ENCODE peak calls at places on chromosomes 16 and 17, in nine cellular contexts. One of them, this sample, is unnamed.
A peak's percentile ranks its signal among the peaks of the same experiment; 100 is the strongest.

GRCh38 chr16:10859020-10859419 is 18.0 kb upstream of the CIITA start:
- DNase-seq in heart left ventricle: no peak
- DNase-seq in lung: no peak
- DNase-seq in thoracic aorta: no peak
- DNase-seq in ovary: no peak
- DNase-seq in fibroblast of lung: no peak
- DNase-seq in BE2C: no peak
- DNase-seq in MM.1S: no peak
- DNase-seq in HFF-Myc: no peak
- DNase-seq in this sample: no peak

GRCh38 chr16:30473231-30474061 is 904 bp downstream of the ITGAL start:
- DNase-seq in heart left ventricle: no peak
- DNase-seq in lung: no peak
- DNase-seq in thoracic aorta: no peak
- DNase-seq in ovary: no peak
- DNase-seq in fibroblast of lung: no peak
- DNase-seq in BE2C: no peak
- DNase-seq in MM.1S: no peak
- DNase-seq in HFF-Myc: no peak
- DNase-seq in this sample: no peak

GRCh38 chr17:83196973-83197880 is 117.8 kb downstream of the METRNL start:
- DNase-seq in heart left ventricle: peak; percentile 25
- DNase-seq in lung: no peak
- DNase-seq in thoracic aorta: peak; percentile 1
- DNase-seq in ovary: no peak
- DNase-seq in fibroblast of lung: no peak
- DNase-seq in BE2C: peak; percentile 3
- DNase-seq in MM.1S: no peak
- DNase-seq in HFF-Myc: no peak
- DNase-seq in this sample: peak; percentile 92

GRCh38 chr16:86252596-86252995 is 257.7 kb upstream of the FOXF1 start:
- DNase-seq in heart left ventricle: no peak
- DNase-seq in lung: no peak
- DNase-seq in thoracic aorta: no peak
- DNase-seq in ovary: no peak
- DNase-seq in fibroblast of lung: peak; percentile 48
- DNase-seq in BE2C: peak; percentile 58
- DNase-seq in MM.1S: no peak
- DNase-seq in HFF-Myc: no peak
- DNase-seq in this sample: peak; percentile 25

GRCh38 chr16:22348296-22348695 is 26.1 kb downstream of the CDR2 start:
- DNase-seq in heart left ventricle: no peak
- DNase-seq in lung: no peak
- DNase-seq in thoracic aorta: no peak
- DNase-seq in ovary: no peak
- DNase-seq in fibroblast of lung: no peak
- DNase-seq in BE2C: no peak
- DNase-seq in MM.1S: no peak
- DNase-seq in HFF-Myc: no peak
- DNase-seq in this sample: no peak

GRCh38 chr17:29342148-29342765 is 47.9 kb upstream of the TAOK1 start:
- DNase-seq in heart left ventricle: no peak
- DNase-seq in lung: no peak
- DNase-seq in thoracic aorta: no peak
- DNase-seq in ovary: no peak
- DNase-seq in fibroblast of lung: no peak
- DNase-seq in BE2C: no peak
- DNase-seq in MM.1S: no peak
- DNase-seq in HFF-Myc: no peak
- DNase-seq in this sample: no peak

GRCh38 chr16:30628628-30629342 is 18.6 kb upstream of the ZNF689 start:
- DNase-seq in heart left ventricle: peak; percentile 86
- DNase-seq in lung: peak; percentile 89
- DNase-seq in thoracic aorta: peak; percentile 55
- DNase-seq in ovary: peak; percentile 86
- DNase-seq in fibroblast of lung: peak; percentile 81
- DNase-seq in BE2C: peak; percentile 87
- DNase-seq in MM.1S: peak; percentile 80
- DNase-seq in HFF-Myc: peak; percentile 63
- DNase-seq in this sample: peak; percentile 66

GRCh38 chr16:8581923-8582580 is 8.3 kb downstream of the TMEM114 start:
- DNase-seq in heart left ventricle: no peak
- DNase-seq in lung: no peak
- DNase-seq in thoracic aorta: no peak
- DNase-seq in ovary: no peak
- DNase-seq in fibroblast of lung: no peak
- DNase-seq in BE2C: no peak
- DNase-seq in MM.1S: peak; percentile 68
- DNase-seq in HFF-Myc: no peak
- DNase-seq in this sample: no peak

GRCh38 chr17:43661699-43662431 is at the start of gene MEOX1:
- DNase-seq in heart left ventricle: peak; percentile 51
- DNase-seq in lung: no peak
- DNase-seq in thoracic aorta: no peak
- DNase-seq in ovary: no peak
- DNase-seq in fibroblast of lung: peak; percentile 71
- DNase-seq in BE2C: no peak
- DNase-seq in MM.1S: no peak
- DNase-seq in HFF-Myc: peak; percentile 80
- DNase-seq in this sample: peak; percentile 50

DNA sequence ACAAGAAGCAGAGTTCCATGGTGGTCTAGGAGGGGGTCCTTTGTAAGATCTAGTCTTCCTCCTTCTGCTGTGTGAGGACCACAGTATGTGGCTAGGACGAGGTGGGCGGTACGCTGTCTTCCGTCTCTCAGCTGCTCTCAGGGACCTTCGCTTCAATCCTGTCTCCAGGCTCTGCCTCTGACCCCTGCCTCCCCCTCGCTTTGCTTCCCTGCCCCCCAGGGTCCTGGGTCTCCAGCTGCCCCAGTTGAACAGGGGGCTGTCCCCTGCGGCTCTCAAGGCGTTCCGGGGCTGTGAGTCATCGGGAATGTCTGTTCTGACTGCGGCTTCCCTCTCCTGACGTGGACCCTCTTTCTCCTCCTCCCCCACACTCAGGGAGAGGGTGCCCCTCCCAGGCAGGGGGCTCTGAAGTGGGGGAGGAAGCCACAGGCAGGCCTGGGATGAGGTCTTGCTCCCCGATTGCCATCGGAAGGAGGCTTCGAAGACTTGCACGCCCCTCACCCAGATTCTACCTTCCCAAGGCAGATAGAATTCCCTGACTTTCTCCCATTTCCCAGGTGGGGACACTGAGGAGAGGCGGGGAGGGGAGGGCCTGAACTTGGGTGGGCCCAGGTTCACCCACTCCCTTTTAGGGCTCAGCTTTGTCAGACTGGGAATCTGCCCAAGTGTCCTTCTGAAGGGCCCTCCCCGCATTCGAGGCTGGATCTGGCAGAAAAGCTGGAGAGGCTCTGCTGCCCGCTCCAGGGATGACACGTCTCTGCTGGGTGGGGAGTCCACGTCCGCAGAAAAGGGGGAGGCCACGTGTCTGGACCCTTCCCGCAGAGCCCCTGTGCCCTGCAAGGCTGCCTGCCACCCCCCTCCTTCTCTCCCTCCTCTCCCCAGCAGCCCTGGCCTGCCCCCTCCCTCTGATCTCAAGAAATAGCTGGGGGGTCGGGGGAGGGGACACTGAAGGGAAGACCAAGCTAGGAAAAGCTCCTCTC is 9.1 kb upstream of the COL1A1 start:
- DNase-seq in heart left ventricle: peak; percentile 93
- DNase-seq in lung: no peak
- DNase-seq in thoracic aorta: peak; percentile 54
- DNase-seq in ovary: peak; percentile 90
- DNase-seq in fibroblast of lung: peak; percentile 98
- DNase-seq in BE2C: peak; percentile 89
- DNase-seq in MM.1S: no peak
- DNase-seq in HFF-Myc: peak; percentile 93
- DNase-seq in this sample: peak; percentile 98
- H3K4me3 ChIP-seq in heart left ventricle: no peak overlapping the region
- H3K4me3 ChIP-seq in lung: no peak overlapping the region
- H3K4me3 ChIP-seq in thoracic aorta: peak overlapping the region; percentile 37
- H3K4me3 ChIP-seq in ovary: no peak overlapping the region
- H3K4me3 ChIP-seq in fibroblast of lung: peak overlapping the region; percentile 52
- H3K4me3 ChIP-seq in BE2C: peak overlapping the region; percentile 14
- H3K4me3 ChIP-seq in MM.1S: no peak overlapping the region
- H3K4me3 ChIP-seq in HFF-Myc: peak overlapping the region; percentile 33
- H3K4me3 ChIP-seq in this sample: peak overlapping the region; percentile 61

DNA sequence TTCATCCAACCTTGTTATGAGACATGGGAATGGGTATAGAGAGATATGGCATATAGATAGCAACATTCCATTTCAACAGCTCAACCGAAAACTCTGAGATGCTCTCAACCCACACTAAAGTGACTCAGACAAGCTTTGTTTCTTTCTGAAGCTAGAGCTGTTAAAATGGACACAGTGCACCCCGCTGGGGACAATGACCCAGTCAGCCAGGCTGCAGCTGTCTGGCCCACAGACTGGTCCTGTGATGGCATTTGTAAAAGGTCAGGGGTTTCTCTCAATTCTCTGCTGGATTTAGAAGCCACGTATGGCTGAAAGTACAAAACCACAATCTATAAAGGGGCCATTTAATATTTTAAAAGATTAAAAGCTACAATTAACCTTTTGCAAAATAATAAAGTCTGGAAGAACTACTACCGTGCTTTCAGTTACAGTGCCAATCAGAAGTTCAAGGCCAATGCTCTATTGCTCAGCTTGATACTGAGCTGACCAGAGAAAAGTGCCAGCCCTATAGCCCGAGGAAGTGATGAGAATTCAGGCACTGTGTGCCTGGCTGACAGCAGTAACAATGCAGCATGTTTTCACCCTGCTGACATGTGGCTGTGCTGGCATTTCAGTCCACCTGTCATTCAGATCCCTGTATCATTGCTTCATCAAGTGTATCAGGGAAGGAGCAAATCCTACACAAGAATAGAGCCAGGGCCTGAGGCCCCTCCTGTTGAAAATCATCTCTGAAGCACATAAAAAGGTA is 60.2 kb downstream of the TEX2 start:
- DNase-seq in heart left ventricle: no peak
- DNase-seq in lung: no peak
- DNase-seq in thoracic aorta: no peak
- DNase-seq in ovary: no peak
- DNase-seq in fibroblast of lung: no peak
- DNase-seq in BE2C: no peak
- DNase-seq in MM.1S: no peak
- DNase-seq in HFF-Myc: no peak
- DNase-seq in this sample: peak; percentile 58
- TF ChIP-seq CTCF in heart left ventricle: no peak
- TF ChIP-seq CTCF in lung: no peak
- TF ChIP-seq CTCF in thoracic aorta: no peak
- TF ChIP-seq CTCF in ovary: no peak
- TF ChIP-seq CTCF in fibroblast of lung: no peak
- TF ChIP-seq CTCF in BE2C: no peak
- TF ChIP-seq CTCF in MM.1S: no peak
- TF ChIP-seq CTCF in HFF-Myc: no peak
- TF ChIP-seq CTCF in this sample: peak; percentile 13

GRCh38 chr17:9844153-9844552 is 18.4 kb downstream of the GLP2R start:
- DNase-seq in heart left ventricle: no peak
- DNase-seq in lung: no peak
- DNase-seq in thoracic aorta: no peak
- DNase-seq in ovary: no peak
- DNase-seq in fibroblast of lung: no peak
- DNase-seq in BE2C: no peak
- DNase-seq in MM.1S: no peak
- DNase-seq in HFF-Myc: no peak
- DNase-seq in this sample: no peak
- H3K4me3 ChIP-seq in heart left ventricle: no peak overlapping the region
- H3K4me3 ChIP-seq in lung: no peak overlapping the region
- H3K4me3 ChIP-seq in thoracic aorta: no peak overlapping the region
- H3K4me3 ChIP-seq in ovary: no peak overlapping the region
- H3K4me3 ChIP-seq in fibroblast of lung: no peak overlapping the region
- H3K4me3 ChIP-seq in BE2C: no peak overlapping the region
- H3K4me3 ChIP-seq in MM.1S: no peak overlapping the region
- H3K4me3 ChIP-seq in HFF-Myc: no peak overlapping the region
- H3K4me3 ChIP-seq in this sample: no peak overlapping the region

GRCh38 chr16:50731989-50732589 is 9.8 kb upstream of the CYLD start:
- DNase-seq in heart left ventricle: no peak
- DNase-seq in lung: no peak
- DNase-seq in thoracic aorta: no peak
- DNase-seq in ovary: no peak
- DNase-seq in fibroblast of lung: no peak
- DNase-seq in BE2C: no peak
- DNase-seq in MM.1S: no peak
- DNase-seq in HFF-Myc: no peak
- DNase-seq in this sample: no peak

GRCh38 chr16:50736448-50736847 is 5.4 kb upstream of the CYLD start:
- DNase-seq in heart left ventricle: no peak
- DNase-seq in lung: no peak
- DNase-seq in thoracic aorta: no peak
- DNase-seq in ovary: no peak
- DNase-seq in fibroblast of lung: no peak
- DNase-seq in BE2C: no peak
- DNase-seq in MM.1S: no peak
- DNase-seq in HFF-Myc: no peak
- DNase-seq in this sample: no peak

GRCh38 chr16:50733468-50733867 is 8.4 kb upstream of the CYLD start:
- DNase-seq in heart left ventricle: no peak
- DNase-seq in lung: no peak
- DNase-seq in thoracic aorta: no peak
- DNase-seq in ovary: no peak
- DNase-seq in fibroblast of lung: no peak
- DNase-seq in BE2C: no peak
- DNase-seq in MM.1S: no peak
- DNase-seq in HFF-Myc: no peak
- DNase-seq in this sample: no peak

GRCh38 chr16:50735629-50736122 is 6.2 kb upstream of the CYLD start:
- DNase-seq in heart left ventricle: no peak
- DNase-seq in lung: no peak
- DNase-seq in thoracic aorta: no peak
- DNase-seq in ovary: no peak
- DNase-seq in fibroblast of lung: no peak
- DNase-seq in BE2C: no peak
- DNase-seq in MM.1S: no peak
- DNase-seq in HFF-Myc: no peak
- DNase-seq in this sample: no peak

DNA sequence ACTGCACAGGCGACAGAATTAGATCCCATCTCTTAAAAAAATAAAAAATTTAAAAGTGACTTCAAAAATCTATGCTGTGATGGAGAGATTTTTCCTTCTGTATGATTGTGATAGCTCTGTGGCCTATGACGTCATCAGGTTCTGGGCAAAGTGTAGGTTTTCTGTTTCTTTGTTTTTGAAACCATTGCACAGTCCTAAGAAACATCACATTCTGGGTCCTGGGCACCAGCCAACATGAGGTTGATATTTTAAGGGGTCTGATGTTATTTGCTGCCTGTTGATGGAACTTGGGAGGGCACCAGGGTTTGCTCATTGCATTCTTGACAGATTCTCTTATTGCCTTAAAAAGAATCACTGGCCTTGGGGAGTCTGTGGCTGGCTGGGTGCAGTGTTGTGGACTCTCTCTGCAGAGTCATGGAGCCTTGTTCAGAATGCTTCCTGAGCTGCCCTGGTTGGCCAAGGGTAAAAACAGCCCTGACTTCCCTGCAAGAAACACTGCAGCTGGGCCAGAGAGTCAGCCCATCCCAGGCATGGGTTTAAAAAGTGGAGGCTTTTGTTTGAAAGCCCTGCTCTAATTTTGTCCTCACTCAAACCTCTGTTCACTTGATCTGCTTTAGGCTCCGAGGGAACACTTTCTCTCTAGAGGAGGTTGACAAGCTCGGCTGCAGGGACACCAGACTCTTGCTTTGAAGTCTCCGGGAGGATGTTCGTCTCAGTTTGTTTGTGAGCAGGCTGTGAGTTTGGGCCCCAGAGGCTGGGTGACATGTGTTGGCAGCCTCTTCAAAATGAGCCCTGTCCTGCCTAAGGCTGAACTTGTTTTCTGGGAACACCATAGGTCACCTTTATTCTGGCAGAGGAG is 10.5 kb upstream of the CYLD start:
- DNase-seq in heart left ventricle: no peak
- DNase-seq in lung: no peak
- DNase-seq in thoracic aorta: no peak
- DNase-seq in ovary: no peak
- DNase-seq in fibroblast of lung: no peak
- DNase-seq in BE2C: no peak
- DNase-seq in MM.1S: no peak
- DNase-seq in HFF-Myc: no peak
- DNase-seq in this sample: no peak
- TF ChIP-seq CTCF in heart left ventricle: no peak
- TF ChIP-seq CTCF in lung: no peak
- TF ChIP-seq CTCF in thoracic aorta: no peak
- TF ChIP-seq CTCF in ovary: no peak
- TF ChIP-seq CTCF in fibroblast of lung: no peak
- TF ChIP-seq CTCF in BE2C: no peak
- TF ChIP-seq CTCF in MM.1S: no peak
- TF ChIP-seq CTCF in HFF-Myc: no peak
- TF ChIP-seq CTCF in this sample: no peak

This sample was measured in AG10803.